ENCODE peak calls at places on chromosome 4, in eight cellular contexts. L, I, O, E, Q, P, Y and A are unnamed samples.

GRCh38 chr4:184389978-184390518 is 84.3 kb downstream of the IRF2 start:
- DNase-seq in O (no peak), Y (no peak), I (no peak), E (no peak), Q (no peak), P (no peak), L (no peak), A (no peak)

GRCh38 chr4:2796261-2797187 is 3.6 kb downstream of the SH3BP2 start:
- DNase-seq in P (no peak), Y (peak), O (peak), L (no peak), I (no peak), E (no peak), Q (no peak), A (peak)

GRCh38 chr4:157978680-157979361 is 194.0 kb downstream of the GASK1B start:
- DNase-seq in L (peak), Y (peak), P (no peak), I (peak), E (no peak), O (peak), Q (peak), A (peak)

GRCh38 chr4:155047755-155048154 is 160.7 kb upstream of the NPY2R start:
- DNase-seq in O (no peak), E (no peak), L (no peak), P (no peak), Q (peak), Y (no peak), I (peak), A (peak)

GRCh38 chr4:122733805-122734155 is 1.3 kb downstream of the BBS12 start:
- DNase-seq in P (no peak), L (no peak), E (no peak), Y (no peak), Q (no peak), O (peak), I (no peak), A (no peak)

GRCh38 chr4:176788971-176789370 is 3.8 kb downstream of the VEGFC start:
- DNase-seq in P (no peak), Q (no peak), Y (no peak), I (no peak), L (no peak), O (no peak), E (no peak), A (no peak)

GRCh38 chr4:8218371-8219050 is 19.4 kb downstream of the SH3TC1 start:
- DNase-seq in Q (no peak), P (peak), E (no peak), O (peak), Y (peak), I (no peak), L (no peak), A (no peak)

GRCh38 chr4:127212701-127213100 is 420.1 kb upstream of the INTU start:
- DNase-seq in I (no peak), Q (no peak), L (no peak), O (no peak), P (no peak), E (no peak), Y (peak), A (no peak)

GRCh38 chr4:108774809-108775530 is 12.1 kb upstream of the ETNPPL start:
- DNase-seq in E (no peak), I (no peak), Q (no peak), L (no peak), Y (no peak), P (no peak), O (no peak), A (no peak)

GRCh38 chr4:84498203-84499026 is 677 bp downstream of the NKX6-1 start:
- DNase-seq in Y (no peak), O (peak), I (peak), P (no peak), Q (peak), L (no peak), E (no peak), A (peak)

GRCh38 chr4:42708625-42709024 is 51.7 kb upstream of the ATP8A1 start:
- DNase-seq in P (no peak), I (no peak), E (no peak), Q (no peak), Y (peak), L (no peak), O (peak), A (no peak)

GRCh38 chr4:88008133-88008621 is 742 bp downstream of the PKD2 start:
- DNase-seq in O (peak), L (peak), Y (peak), P (no peak), E (no peak), Q (peak), I (peak), A (peak)

GRCh38 chr4:13160906-13161305 is 323.2 kb downstream of the RAB28 start:
- DNase-seq in Q (peak), Y (peak), L (no peak), E (no peak), P (no peak), O (peak), I (peak), A (peak)

GRCh38 chr4:8050555-8051206 is 107.9 kb downstream of the ABLIM2 start:
- DNase-seq in Q (peak), E (no peak), O (peak), P (no peak), Y (peak), I (peak), L (no peak), A (peak)

GRCh38 chr4:183544109-183544508 is 39.3 kb downstream of the ING2 start:
- DNase-seq in O (no peak), Q (peak), I (peak), P (no peak), L (no peak), Y (no peak), E (no peak), A (no peak)

GRCh38 chr4:184503869-184504300 is 29.5 kb upstream of the IRF2 start:
- DNase-seq in L (peak), Y (peak), I (peak), E (peak), O (no peak), P (no peak), Q (peak), A (no peak)

GRCh38 chr4:89316931-89317366 is 9.3 kb upstream of the GPRIN3 start:
- DNase-seq in P (peak), L (no peak), Q (peak), Y (no peak), O (no peak), E (no peak), I (peak), A (peak)

GRCh38 chr4:186798951-186799659 is 75.4 kb upstream of the FAT1 start:
- DNase-seq in I (peak), P (no peak), Q (peak), Y (no peak), E (no peak), L (no peak), O (no peak), A (no peak)

GRCh38 chr4:154124539-154125255 is 335.8 kb upstream of the SFRP2 start:
- DNase-seq in O (no peak), E (no peak), P (no peak), I (peak), L (no peak), Q (peak), Y (no peak), A (peak)

GRCh38 chr4:40607224-40607623 is 22.4 kb downstream of the RBM47 start:
- DNase-seq in L (no peak), O (no peak), Y (no peak), P (no peak), I (peak), Q (peak), E (no peak), A (no peak)

GRCh38 chr4:168388890-168389289 is 70.3 kb upstream of the DDX60 start:
- DNase-seq in O (no peak), L (no peak), I (peak), P (no peak), Q (peak), E (no peak), Y (no peak), A (peak)

GRCh38 chr4:147335183-147335582 is 145.7 kb upstream of the EDNRA start:
- DNase-seq in I (no peak), E (no peak), P (no peak), Y (no peak), O (no peak), Q (no peak), L (no peak), A (no peak)

GRCh38 chr4:85514117-85514516 is 39.2 kb downstream of the ARHGAP24 start:
- DNase-seq in L (no peak), Q (no peak), O (no peak), I (no peak), P (no peak), Y (no peak), E (no peak), A (peak)

GRCh38 chr4:86856896-86857295 is 7.7 kb upstream of the SLC10A6 start:
- DNase-seq in I (no peak), O (no peak), L (no peak), Q (no peak), Y (no peak), P (no peak), E (no peak), A (no peak)

GRCh38 chr4:135344492-135344891 is 1142.9 kb upstream of the PABPC4L start:
- DNase-seq in L (no peak), P (no peak), Q (no peak), O (no peak), I (no peak), Y (no peak), E (no peak), A (no peak)

GRCh38 chr4:143482753-143483362 is 30.6 kb upstream of the SMARCA5 start:
- DNase-seq in Y (peak), P (no peak), O (no peak), E (no peak), L (peak), I (peak), Q (peak), A (peak)